ENCODE peak calls at places on chromosomes 3 and 15, in five cellular contexts. B is psoas muscle, O is WTC11, L is AG09319, W is H54. P is an unnamed sample.

GRCh38 chr15:92910451-92910850 is 10.3 kb downstream of the CHD2 start:
- DNase-seq in B (no peak), O (no peak), L (no peak), W (no peak), P (no peak)

GRCh38 chr3:71121429-71122167 is 461.9 kb downstream of the FOXP1 start:
- DNase-seq in B (no peak), O (no peak), L (no peak), W (no peak), P (no peak)

GRCh38 chr3:73687081-73688004 is 62.6 kb upstream of the PDZRN3 start:
- DNase-seq in B (no peak), O (no peak), L (no peak), W (no peak), P (no peak)

GRCh38 chr15:69016021-69016595 is 1.6 kb downstream of the NOX5 start:
- DNase-seq in B (no peak), O (no peak), L (no peak), W (no peak), P (no peak)

GRCh38 chr15:43206054-43206453 is 14.8 kb downstream of the EPB42 start:
- DNase-seq in B (no peak), O (no peak), L (no peak), W (no peak), P (peak; percentile 2)

GRCh38 chr3:131233900-131234667 is 147.5 kb upstream of the NUDT16 start:
- DNase-seq in B (no peak), O (no peak), L (no peak), W (no peak), P (no peak)

GRCh38 chr15:70976856-70977255 is 84.2 kb downstream of the LRRC49 start:
- DNase-seq in B (no peak), O (no peak), L (no peak), W (no peak), P (no peak)

GRCh38 chr3:73656241-73656890 is 31.6 kb upstream of the PDZRN3 start:
- DNase-seq in B (no peak), O (no peak), L (no peak), W (no peak), P (no peak)

GRCh38 chr15:90901799-90902655 is 1.1 kb upstream of the MAN2A2 start:
- DNase-seq in B (peak; percentile 88), O (peak; percentile 78), L (peak; percentile 47), W (peak; percentile 87), P (peak; percentile 84)

GRCh38 chr3:31544634-31545033 is 11.9 kb downstream of the STT3B start:
- DNase-seq in B (peak; percentile 63), O (no peak), L (no peak), W (no peak), P (no peak)

GRCh38 chr3:63961891-63962290 is 49.7 kb upstream of the SCAANT1 start:
- DNase-seq in B (no peak), O (no peak), L (no peak), W (no peak), P (no peak)

GRCh38 chr15:70242962-70243685 is 145.4 kb upstream of the TLE3 start:
- DNase-seq in B (no peak), O (no peak), L (no peak), W (no peak), P (no peak)

GRCh38 chr15:82986442-82986780 is 401 bp downstream of the RAMAC start:
- DNase-seq in B (no peak), O (no peak), L (no peak), W (no peak), P (no peak)

GRCh38 chr3:42632146-42632545 is 21.4 kb upstream of the ZBTB47 start:
- DNase-seq in B (no peak), O (no peak), L (no peak), W (no peak), P (no peak)

GRCh38 chr3:142779591-142779990 is 55.8 kb downstream of the TRPC1 start:
- DNase-seq in B (no peak), O (no peak), L (no peak), W (no peak), P (no peak)

GRCh38 chr3:36993326-36994283 is at the start of gene MLH1:
- DNase-seq in B (peak; percentile 98), O (peak; percentile 99), L (peak; percentile 100), W (peak; percentile 72), P (peak; percentile 98)

GRCh38 chr3:107956991-107957467 is 133.8 kb downstream of the CD47 start:
- DNase-seq in B (peak; percentile 86), O (no peak), L (peak; percentile 90), W (no peak), P (no peak)

GRCh38 chr3:139121513-139122220 is 77.0 kb upstream of the PRR23C start:
- DNase-seq in B (no peak), O (no peak), L (no peak), W (no peak), P (peak; percentile 17)

GRCh38 chr3:99637041-99637380 is 1.4 kb upstream of the COL8A1 start:
- DNase-seq in B (no peak), O (no peak), L (no peak), W (no peak), P (no peak)

GRCh38 chr15:56736308-56736707 is 3.0 kb upstream of the ZNF280D start:
- DNase-seq in B (no peak), O (no peak), L (no peak), W (no peak), P (no peak)

GRCh38 chr3:13025778-13026518 is 47.3 kb downstream of the IQSEC1 start:
- DNase-seq in B (peak; percentile 38), O (no peak), L (no peak), W (no peak), P (no peak)

GRCh38 chr3:174346571-174346970 is 512.6 kb upstream of the NAALADL2 start:
- DNase-seq in B (no peak), O (no peak), L (no peak), W (no peak), P (no peak)

GRCh38 chr15:51366911-51367310 is 25.5 kb downstream of the GLDN start:
- DNase-seq in B (no peak), O (no peak), L (peak; percentile 86), W (no peak), P (no peak)